ENCODE peak calls at places on chromosome 10, in six cellular contexts. A is upper lobe of left lung, U is stomach, D is HepG2, I is sigmoid colon, W is suprapubic skin. R is an unnamed sample.

GRCh38 chr10:120613180-120613579 is 156.2 kb downstream of the PLPP4 start:
- DNase-seq in I (no peak), D (no peak), U (no peak), A (no peak), W (no peak), R (no peak)

GRCh38 chr10:124220971-124221355 is 127.6 kb upstream of the CHST15 start:
- DNase-seq in U (no peak), I (no peak), W (no peak), D (no peak), A (no peak), R (no peak)

GRCh38 chr10:34547283-34547682 is 267.8 kb downstream of the PARD3 start:
- DNase-seq in I (no peak), U (no peak), W (no peak), D (no peak), A (no peak), R (no peak)

GRCh38 chr10:80437227-80437626 is 16.9 kb upstream of the TSPAN14 start:
- DNase-seq in D (no peak), I (no peak), A (no peak), W (no peak), U (no peak), R (no peak)

GRCh38 chr10:124035928-124036558 is 57.4 kb downstream of the CHST15 start:
- DNase-seq in U (peak; percentile 61), A (peak; percentile 75), W (peak; percentile 80), D (peak; percentile 96), I (no peak), R (peak; percentile 78)

GRCh38 chr10:23493711-23494110 is 54.8 kb downstream of the OTUD1 start:
- DNase-seq in A (no peak), U (no peak), I (no peak), W (no peak), D (no peak), R (no peak)

GRCh38 chr10:8174762-8175161 is 120.3 kb downstream of the GATA3 start:
- DNase-seq in W (no peak), D (no peak), U (no peak), A (peak; percentile 24), I (no peak), R (no peak)

GRCh38 chr10:95241533-95241932 is 47.5 kb downstream of the ACSM6 start:
- DNase-seq in W (no peak), I (no peak), D (no peak), A (no peak), U (peak; percentile 52), R (no peak)

GRCh38 chr10:34584164-34584563 is 230.9 kb downstream of the PARD3 start:
- DNase-seq in D (no peak), I (no peak), U (no peak), W (no peak), A (no peak), R (no peak)

GRCh38 chr10:103506061-103506460 is 12.6 kb downstream of the NEURL1 start:
- DNase-seq in A (no peak), I (no peak), U (no peak), D (no peak), W (no peak), R (no peak)

GRCh38 chr10:36559990-36560389 is 565.4 kb upstream of the ANKRD30A start:
- DNase-seq in A (no peak), W (no peak), I (no peak), U (no peak), D (no peak), R (no peak)

GRCh38 chr10:131924982-131925649 is 24.3 kb downstream of the PPP2R2D start:
- DNase-seq in A (no peak), D (no peak), U (no peak), I (no peak), W (no peak), R (no peak)

GRCh38 chr10:113456741-113457140 is 96.1 kb upstream of the HABP2 start:
- DNase-seq in I (no peak), A (no peak), U (no peak), D (no peak), W (no peak), R (no peak)

GRCh38 chr10:34343764-34344163 is 471.3 kb downstream of the PARD3 start:
- DNase-seq in A (no peak), U (no peak), I (no peak), D (no peak), W (no peak), R (no peak)

GRCh38 chr10:71735709-71736569 is 16.4 kb upstream of the C10orf105 start:
- DNase-seq in A (no peak), U (peak; percentile 39), W (peak; percentile 66), D (no peak), I (no peak), R (peak; percentile 62)

GRCh38 chr10:123842692-123843385 is 48.8 kb downstream of the CPXM2 start:
- DNase-seq in A (no peak), W (no peak), I (no peak), U (no peak), D (no peak), R (no peak)

GRCh38 chr10:129867780-129868179 is 96.3 kb downstream of the EBF3 start:
- DNase-seq in W (no peak), U (no peak), A (no peak), D (no peak), I (peak; percentile 56), R (no peak)

GRCh38 chr10:92463582-92463981 is 110.3 kb downstream of the IDE start:
- DNase-seq in U (no peak), D (no peak), I (no peak), W (no peak), A (no peak), R (no peak)

GRCh38 chr10:110410329-110411046 is 87.2 kb upstream of the DUSP5 start:
- DNase-seq in D (peak; percentile 42), W (no peak), A (no peak), I (no peak), U (peak; percentile 76), R (peak; percentile 77)

GRCh38 chr10:80413152-80413996 is 5.0 kb downstream of the PRXL2A start:
- DNase-seq in D (no peak), I (no peak), W (no peak), A (peak; percentile 40), U (no peak), R (no peak)

GRCh38 chr10:12757351-12757750 is 244.2 kb downstream of the CCDC3 start:
- DNase-seq in I (no peak), U (no peak), D (no peak), A (no peak), W (no peak), R (no peak)

GRCh38 chr10:77983384-77984341 is 45.7 kb downstream of the POLR3A start:
- DNase-seq in D (no peak), I (peak; percentile 7), A (no peak), U (no peak), W (no peak), R (no peak)

GRCh38 chr10:112183329-112184051 is at the start of gene GPAM:
- DNase-seq in W (peak; percentile 95), I (peak; percentile 96), U (peak; percentile 97), A (peak; percentile 100), D (no peak), R (peak; percentile 98)

GRCh38 chr10:13608246-13608853 is 21.6 kb downstream of the PRPF18 start:
- DNase-seq in I (no peak), U (no peak), D (no peak), A (peak; percentile 42), W (no peak), R (no peak)

GRCh38 chr10:7260912-7261700 is 149.7 kb downstream of the SFMBT2 start:
- DNase-seq in I (no peak), A (no peak), U (no peak), D (no peak), W (no peak), R (no peak)

GRCh38 chr10:122128357-122128756 is 139.4 kb downstream of the TACC2 start:
- DNase-seq in D (no peak), W (no peak), A (no peak), I (peak; percentile 94), U (peak; percentile 44), R (peak; percentile 52)

DNA sequence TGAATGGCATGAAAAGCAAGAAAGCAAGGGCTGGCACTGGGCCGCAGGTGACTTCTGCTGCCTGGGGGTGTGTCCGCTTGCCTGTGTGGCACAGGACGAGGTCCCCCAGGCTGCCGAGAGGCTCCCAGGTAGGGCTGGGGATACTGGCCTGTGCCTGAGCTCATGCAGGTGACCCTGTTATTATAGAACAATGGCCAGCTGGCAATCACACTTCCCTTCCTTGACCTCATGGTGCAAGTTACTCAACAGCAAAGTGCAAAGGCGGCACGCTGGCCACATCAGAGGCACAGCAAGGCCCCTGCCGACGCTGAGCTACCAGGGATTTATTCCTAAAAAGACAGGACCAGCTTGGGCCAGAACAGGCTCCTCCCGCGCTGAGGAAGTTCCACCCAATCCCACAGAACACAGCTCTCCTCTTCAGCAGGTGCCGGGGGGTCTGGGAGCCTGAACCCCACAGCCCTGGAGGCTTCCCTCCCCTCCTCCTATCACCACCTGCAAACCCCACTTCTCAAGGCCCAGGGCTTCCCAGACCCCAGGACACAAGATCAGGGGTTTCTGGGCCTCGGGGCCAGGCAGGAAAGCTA is 1.4 kb upstream of the ADAM8 start:
- DNase-seq in U (peak; percentile 69), D (peak; percentile 72), W (peak; percentile 64), A (no peak), I (no peak), R (no peak)
- H3K4me1 ChIP-seq in U (peaks cover 57% of the 10 kb centered on the region), D (peaks cover 23% of the 10 kb centered on the region), W (peaks cover 49% of the 10 kb centered on the region), A (peaks cover 16% of the 10 kb centered on the region), I (peaks cover 9% of the 10 kb centered on the region), R (peaks cover 13% of the 10 kb centered on the region)

GRCh38 chr10:86711957-86712708 is 43.8 kb downstream of the LDB3 start:
- DNase-seq in A (peak; percentile 86), U (no peak), I (peak; percentile 80), D (no peak), W (no peak), R (no peak)

GRCh38 chr10:86715836-86716235 is 40.6 kb upstream of the BMPR1A start:
- DNase-seq in A (no peak), I (peak; percentile 27), U (no peak), W (peak; percentile 36), D (no peak), R (no peak)

GRCh38 chr10:86718556-86718955 is 37.9 kb upstream of the BMPR1A start:
- DNase-seq in I (peak; percentile 50), D (no peak), A (no peak), U (no peak), W (peak; percentile 25), R (no peak)

GRCh38 chr10:86716466-86716865 is 40.0 kb upstream of the BMPR1A start:
- DNase-seq in A (no peak), D (no peak), W (peak; percentile 50), I (peak; percentile 58), U (no peak), R (no peak)

GRCh38 chr10:86715156-86715795 is 41.1 kb upstream of the BMPR1A start:
- DNase-seq in D (no peak), W (peak; percentile 40), A (no peak), U (no peak), I (peak; percentile 63), R (no peak)
- TF ChIP-seq POLR2AphosphoS5 in D (no peak), W (no peak), A (no peak), U (no peak), I (no peak), R (no peak)

DNA sequence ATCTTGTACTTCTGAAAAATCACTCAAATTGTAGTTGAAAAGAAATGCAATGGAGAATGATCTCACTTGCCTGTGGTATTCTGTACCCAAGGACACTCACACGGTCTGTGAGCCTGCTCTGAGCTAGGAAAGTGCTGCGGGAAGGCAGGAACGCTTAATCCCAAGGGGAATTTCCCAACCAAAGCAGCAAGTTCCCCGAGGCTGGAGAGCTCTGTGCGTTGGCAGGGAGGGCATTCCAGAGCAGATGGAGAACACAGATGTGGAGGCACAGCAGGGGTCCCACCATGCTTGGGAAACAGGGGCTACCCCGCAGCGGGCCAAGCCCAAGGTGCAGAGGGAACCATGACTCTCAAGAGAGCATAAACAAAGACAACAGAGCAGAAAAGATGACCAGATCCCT is 13.6 kb downstream of the SVIL start:
- DNase-seq in W (peak; percentile 80), I (peak; percentile 66), A (no peak), U (no peak), D (peak; percentile 47), R (no peak)
- TF ChIP-seq EP300 in W (peak; percentile 57), I (no peak), A (no peak), U (peak; percentile 96), D (no peak), R (no peak)

GRCh38 chr10:46098379-46098778 is 52.3 kb upstream of the MSMB start:
- DNase-seq in A (no peak), D (no peak), W (no peak), I (no peak), U (no peak), R (no peak)
- H3K4me1 ChIP-seq in A (no peaks in the 10 kb centered on the region), D (peaks cover 87% of the 10 kb centered on the region), W (no peaks in the 10 kb centered on the region), I (no peaks in the 10 kb centered on the region), U (no peaks in the 10 kb centered on the region), R (no peaks in the 10 kb centered on the region)